ENCODE peak calls at places on chromosomes 12 and 14, in six cellular contexts. J is AG10803; B is activated CD8-positive, alpha-beta T cell treated with anti-CD3 and anti-CD28 coated beads, Interleukin-2, amount 10 ng/mL, durations not matched to agents 7 days and 5 days; X is cardiac septum; O is A549; C is HepG2. W is an unnamed sample.

GRCh38 chr12:13945236-13945635 is 36.2 kb downstream of the GRIN2B start:
- DNase-seq in J (no peak), B (no peak), X (no peak), O (no peak), C (no peak), W (no peak)

GRCh38 chr14:104560586-104560945 is 19.0 kb upstream of the C14orf180 start:
- DNase-seq in J (no peak), B (no peak), X (no peak), O (no peak), C (no peak), W (no peak)

GRCh38 chr14:22887990-22888378 is 5.0 kb downstream of the REM2 start:
- DNase-seq in J (no peak), B (no peak), X (no peak), O (no peak), C (no peak), W (no peak)

GRCh38 chr14:76958975-76959710 is 69.4 kb downstream of the IRF2BPL start:
- DNase-seq in J (no peak), B (no peak), X (peak; percentile 87), O (peak; percentile 87), C (peak; percentile 81), W (peak; percentile 46)

GRCh38 chr12:40734283-40734682 is 42.0 kb downstream of the CNTN1 start:
- DNase-seq in J (no peak), B (no peak), X (no peak), O (no peak), C (no peak), W (no peak)

GRCh38 chr14:97120204-97121120 is 323.3 kb downstream of the VRK1 start:
- DNase-seq in J (no peak), B (peak; percentile 71), X (no peak), O (no peak), C (no peak), W (no peak)

GRCh38 chr12:89960011-89960507 is 251.4 kb upstream of the ATP2B1 start:
- DNase-seq in J (no peak), B (no peak), X (no peak), O (no peak), C (no peak), W (no peak)

GRCh38 chr12:119318811-119319210 is 15.7 kb upstream of the CCDC60 start:
- DNase-seq in J (no peak), B (no peak), X (no peak), O (no peak), C (no peak), W (no peak)

GRCh38 chr12:82996168-82996812 is 309.6 kb downstream of the TMTC2 start:
- DNase-seq in J (no peak), B (no peak), X (no peak), O (no peak), C (no peak), W (no peak)

GRCh38 chr12:51822956-51823355 is 25.6 kb downstream of the FIGNL2 start:
- DNase-seq in J (no peak), B (no peak), X (no peak), O (no peak), C (no peak), W (no peak)

GRCh38 chr14:101176535-101177205 is 273.1 kb upstream of the RTL1 start:
- DNase-seq in J (no peak), B (no peak), X (no peak), O (no peak), C (no peak), W (no peak)

GRCh38 chr14:74510955-74511354 is 17.4 kb downstream of the ISCA2 start:
- DNase-seq in J (peak; percentile 50), B (no peak), X (peak; percentile 72), O (peak; percentile 43), C (no peak), W (peak; percentile 34)

GRCh38 chr12:109880049-109880931 is at the start of gene GLTP:
- DNase-seq in J (peak; percentile 73), B (peak; percentile 88), X (peak; percentile 95), O (peak; percentile 78), C (peak; percentile 58), W (peak; percentile 98)

GRCh38 chr12:121801601-121802484 is 2.0 kb upstream of the SETD1B start:
- DNase-seq in J (peak; percentile 46), B (peak; percentile 58), X (no peak), O (no peak), C (no peak), W (no peak)

GRCh38 chr12:57216014-57216891 is at the start of gene NXPH4:
- DNase-seq in J (no peak), B (peak; percentile 58), X (no peak), O (no peak), C (no peak), W (peak; percentile 68)

GRCh38 chr14:35234007-35234406 is 58.2 kb upstream of the PSMA6 start:
- DNase-seq in J (peak; percentile 86), B (no peak), X (no peak), O (no peak), C (no peak), W (no peak)

GRCh38 chr14:50064993-50065392 is 51.4 kb downstream of the VCPKMT start:
- DNase-seq in J (peak; percentile 40), B (peak; percentile 87), X (no peak), O (no peak), C (no peak), W (no peak)

GRCh38 chr12:52033506-52034258 is 17.6 kb upstream of the NR4A1 start:
- DNase-seq in J (no peak), B (no peak), X (no peak), O (no peak), C (no peak), W (no peak)

GRCh38 chr14:72850360-72850759 is 43.5 kb downstream of the DPF3 start:
- DNase-seq in J (peak; percentile 24), B (no peak), X (no peak), O (no peak), C (peak; percentile 12), W (no peak)

GRCh38 chr12:116821291-116821690 is 60.0 kb downstream of the HRK start:
- DNase-seq in J (no peak), B (no peak), X (no peak), O (no peak), C (no peak), W (no peak)

GRCh38 chr12:96831346-96831745 is 75.7 kb upstream of the NEDD1 start:
- DNase-seq in J (no peak), B (no peak), X (no peak), O (no peak), C (no peak), W (no peak)

GRCh38 chr12:115227137-115227615 is 543.2 kb upstream of the TBX3 start:
- DNase-seq in J (peak; percentile 84), B (no peak), X (no peak), O (peak; percentile 90), C (peak; percentile 80), W (peak; percentile 83)

GRCh38 chr14:91858536-91859275 is 8.6 kb downstream of the TC2N start:
- DNase-seq in J (peak; percentile 90), B (no peak), X (no peak), O (peak; percentile 57), C (peak; percentile 26), W (peak; percentile 67)

GRCh38 chr14:105240811-105241576 is 7.3 kb upstream of the BTBD6 start:
- DNase-seq in J (no peak), B (no peak), X (no peak), O (no peak), C (no peak), W (no peak)

GRCh38 chr12:102962532-102962931 is 5.1 kb downstream of the ASCL1 start:
- DNase-seq in J (no peak), B (no peak), X (no peak), O (no peak), C (no peak), W (no peak)

GRCh38 chr12:17372508-17372907 is 717.5 kb downstream of the RERGL start:
- DNase-seq in J (no peak), B (no peak), X (no peak), O (no peak), C (no peak), W (no peak)

GRCh38 chr12:83018063-83018462 is 331.4 kb downstream of the TMTC2 start:
- DNase-seq in J (peak; percentile 12), B (no peak), X (no peak), O (no peak), C (no peak), W (no peak)

GRCh38 chr12:95970905-95971304 is 25.2 kb downstream of the HAL start:
- DNase-seq in J (no peak), B (no peak), X (no peak), O (no peak), C (no peak), W (no peak)

GRCh38 chr14:99274346-99275221 is 2.6 kb upstream of the BCL11B start:
- DNase-seq in J (peak; percentile 89), B (peak; percentile 70), X (no peak), O (peak; percentile 85), C (peak; percentile 77), W (peak; percentile 80)

GRCh38 chr12:94622475-94622874 is 27.9 kb downstream of the TMCC3 start:
- DNase-seq in J (no peak), B (no peak), X (no peak), O (no peak), C (no peak), W (peak; percentile 41)

GRCh38 chr12:86233126-86233525 is 23.1 kb downstream of the MGAT4C start:
- DNase-seq in J (no peak), B (no peak), X (no peak), O (no peak), C (no peak), W (peak; percentile 19)

GRCh38 chr12:45730842-45731336 is 1.4 kb downstream of the ARID2 start:
- DNase-seq in J (peak; percentile 30), B (peak; percentile 58), X (no peak), O (no peak), C (peak; percentile 60), W (no peak)

GRCh38 chr14:69005432-69006148 is 26.5 kb upstream of the ACTN1 start:
- DNase-seq in J (peak; percentile 88), B (no peak), X (peak; percentile 86), O (peak; percentile 70), C (peak; percentile 57), W (peak; percentile 58)

GRCh38 chr12:45468751-45469615 is 253.1 kb downstream of the ANO6 start:
- DNase-seq in J (no peak), B (no peak), X (no peak), O (no peak), C (no peak), W (no peak)

GRCh38 chr12:14714437-14714836 is 18.0 kb upstream of the GUCY2C start:
- DNase-seq in J (no peak), B (no peak), X (no peak), O (no peak), C (no peak), W (no peak)